ENCODE peak calls at places on chromosomes 1 and 21, in seven cellular contexts. M is HT1080; U is activated CD4-positive, alpha-beta memory T cell treated with anti-CD3 and anti-CD28 coated beads for 36 hours; B is HFFc6; F is NCI-H1436 treated with DMSO at 0.1 percent for 48 hours; N is amygdala; O is neural crest cell. Q is an unnamed sample.
A peak's percentile ranks its signal among the peaks of the same experiment; 100 is the strongest.

GRCh38 chr21:35190201-35190701 is 141.1 kb upstream of the RUNX1 start:
- DNase-seq in M (peak; percentile 75), U (no peak), B (no peak), F (no peak), N (no peak), O (no peak), Q (no peak)

GRCh38 chr1:73821520-73821919 is 376.5 kb downstream of the LRRIQ3 start:
- DNase-seq in M (no peak), U (no peak), B (no peak), F (no peak), N (no peak), O (no peak), Q (no peak)

GRCh38 chr1:66334311-66334710 is 199.6 kb upstream of the SGIP1 start:
- DNase-seq in M (no peak), U (no peak), B (no peak), F (no peak), N (no peak), O (no peak), Q (no peak)

GRCh38 chr1:160494620-160495019 is 28.4 kb downstream of the SLAMF6 start:
- DNase-seq in M (peak; percentile 7), U (no peak), B (peak; percentile 5), F (no peak), N (no peak), O (no peak), Q (no peak)

GRCh38 chr1:228006793-228007053 is at the start of gene WNT3A:
- DNase-seq in M (no peak), U (no peak), B (no peak), F (no peak), N (no peak), O (no peak), Q (no peak)

GRCh38 chr1:97920275-97920831 is 481 bp downstream of the DPYD start:
- DNase-seq in M (peak; percentile 55), U (no peak), B (no peak), F (no peak), N (no peak), O (no peak), Q (no peak)

GRCh38 chr1:40380817-40381216 is 7.3 kb downstream of the SMAP2 start:
- DNase-seq in M (no peak), U (no peak), B (no peak), F (no peak), N (no peak), O (no peak), Q (no peak)

GRCh38 chr1:41416552-41417334 is 55.5 kb downstream of the FOXO6 start:
- DNase-seq in M (peak; percentile 76), U (peak; percentile 70), B (peak; percentile 56), F (no peak), N (peak; percentile 19), O (peak; percentile 78), Q (peak; percentile 44)

GRCh38 chr1:15210651-15211390 is 36.2 kb upstream of the FHAD1 start:
- DNase-seq in M (no peak), U (no peak), B (no peak), F (no peak), N (no peak), O (no peak), Q (no peak)

GRCh38 chr1:248825136-248825535 is 579 bp downstream of the SH3BP5L start:
- DNase-seq in M (no peak), U (no peak), B (no peak), F (no peak), N (no peak), O (no peak), Q (no peak)

GRCh38 chr1:63721531-63722189 is 52.2 kb upstream of the ROR1 start:
- DNase-seq in M (peak; percentile 7), U (no peak), B (peak; percentile 25), F (no peak), N (no peak), O (no peak), Q (no peak)

GRCh38 chr1:226690460-226690982 is 48.6 kb downstream of the ITPKB start:
- DNase-seq in M (no peak), U (peak; percentile 87), B (no peak), F (no peak), N (no peak), O (no peak), Q (peak; percentile 48)

GRCh38 chr1:150575518-150576366 is 3.7 kb downstream of the MCL1 start:
- DNase-seq in M (no peak), U (no peak), B (no peak), F (no peak), N (no peak), O (no peak), Q (no peak)

GRCh38 chr1:87017994-87018672 is 103.7 kb downstream of the HS2ST1 start:
- DNase-seq in M (no peak), U (no peak), B (no peak), F (no peak), N (no peak), O (no peak), Q (no peak)

GRCh38 chr1:209335090-209335692 is 248.3 kb upstream of the CAMK1G start:
- DNase-seq in M (peak; percentile 28), U (peak; percentile 9), B (peak; percentile 38), F (no peak), N (no peak), O (peak; percentile 49), Q (no peak)

GRCh38 chr21:40176732-40177131 is 309.5 kb downstream of the PCP4 start:
- DNase-seq in M (no peak), U (no peak), B (no peak), F (peak; percentile 60), N (no peak), O (no peak), Q (no peak)

GRCh38 chr1:2625311-2625710 is 7.5 kb downstream of the MMEL1 start:
- DNase-seq in M (no peak), U (no peak), B (no peak), F (no peak), N (no peak), O (no peak), Q (no peak)

GRCh38 chr1:82919828-82920227 is 1079.1 kb downstream of the TTLL7 start:
- DNase-seq in M (no peak), U (no peak), B (no peak), F (no peak), N (no peak), O (no peak), Q (no peak)